ENCODE peak calls at places on chromosomes 11 and 22, in nine cellular contexts. M, W, V, D, E, X, A, J and U are unnamed samples.

GRCh38 chr22:32836286-32836859 is 34.9 kb downstream of the TIMP3 start:
- DNase-seq in M (no peak), W (no peak), V (no peak), D (no peak), E (peak; percentile 22), X (peak; percentile 68), A (no peak), J (no peak), U (no peak)

GRCh38 chr11:64850979-64851567 is 6.6 kb upstream of the CDC42BPG start:
- DNase-seq in M (no peak), W (no peak), V (no peak), D (peak; percentile 70), E (no peak), X (peak; percentile 67), A (peak; percentile 59), J (no peak), U (no peak)

GRCh38 chr11:10050561-10050960 is 243.5 kb downstream of the SBF2 start:
- DNase-seq in M (no peak), W (no peak), V (no peak), D (no peak), E (peak; percentile 59), X (no peak), A (no peak), J (no peak), U (no peak)

GRCh38 chr22:48137640-48138039 is 1375.2 kb downstream of the TBC1D22A start:
- DNase-seq in M (no peak), W (no peak), V (no peak), D (no peak), E (no peak), X (no peak), A (no peak), J (no peak), U (no peak)

GRCh38 chr22:44847380-44847779 is 95.0 kb downstream of the ARHGAP8 start:
- DNase-seq in M (no peak), W (no peak), V (no peak), D (no peak), E (no peak), X (no peak), A (no peak), J (no peak), U (no peak)

GRCh38 chr22:30202531-30203006 is 44.0 kb downstream of the LIF start:
- DNase-seq in M (no peak), W (peak; percentile 30), V (no peak), D (peak; percentile 59), E (peak; percentile 69), X (no peak), A (peak; percentile 69), J (no peak), U (peak; percentile 75)

GRCh38 chr22:39958009-39958711 is 2.0 kb upstream of the TMA7B start:
- DNase-seq in M (no peak), W (no peak), V (no peak), D (no peak), E (no peak), X (no peak), A (no peak), J (no peak), U (no peak)

GRCh38 chr22:28477556-28477955 is 202.1 kb downstream of the TTC28 start:
- DNase-seq in M (no peak), W (no peak), V (no peak), D (no peak), E (no peak), X (no peak), A (no peak), J (no peak), U (no peak)

GRCh38 chr11:16739326-16739875 is 954 bp downstream of the C11orf58 start:
- DNase-seq in M (no peak), W (no peak), V (no peak), D (no peak), E (peak; percentile 28), X (peak; percentile 21), A (no peak), J (no peak), U (no peak)

GRCh38 chr22:27597703-27598444 is 203.7 kb downstream of the MN1 start:
- DNase-seq in M (no peak), W (no peak), V (no peak), D (no peak), E (no peak), X (no peak), A (no peak), J (no peak), U (no peak)

GRCh38 chr11:114157476-114158050 is 98.1 kb downstream of the ZBTB16 start:
- DNase-seq in M (no peak), W (no peak), V (no peak), D (peak; percentile 52), E (no peak), X (no peak), A (no peak), J (no peak), U (no peak)

GRCh38 chr11:110093407-110094297 is 460 bp downstream of the ZC3H12C start:
- DNase-seq in M (peak; percentile 64), W (peak; percentile 53), V (peak; percentile 78), D (peak; percentile 85), E (peak; percentile 51), X (peak; percentile 55), A (peak; percentile 80), J (peak; percentile 69), U (peak; percentile 54)

GRCh38 chr11:92401507-92401906 is 176.9 kb downstream of the FAT3 start:
- DNase-seq in M (no peak), W (no peak), V (no peak), D (no peak), E (no peak), X (peak; percentile 34), A (no peak), J (no peak), U (no peak)

GRCh38 chr11:22244986-22245592 is 52.2 kb downstream of the ANO5 start:
- DNase-seq in M (peak; percentile 13), W (peak; percentile 66), V (no peak), D (peak; percentile 50), E (peak; percentile 19), X (peak; percentile 85), A (no peak), J (peak; percentile 24), U (no peak)

GRCh38 chr11:47731466-47731865 is 16.3 kb upstream of the AGBL2 start:
- DNase-seq in M (no peak), W (no peak), V (no peak), D (no peak), E (no peak), X (no peak), A (no peak), J (no peak), U (no peak)

GRCh38 chr11:65419773-65420481 is 2.7 kb upstream of the NEAT1 start:
- DNase-seq in M (peak; percentile 88), W (peak; percentile 59), V (peak; percentile 91), D (peak; percentile 95), E (peak; percentile 89), X (peak; percentile 79), A (peak; percentile 91), J (peak; percentile 95), U (peak; percentile 95)

GRCh38 chr11:119419246-119419645 is 3.7 kb downstream of the THY1 start:
- DNase-seq in M (no peak), W (no peak), V (no peak), D (no peak), E (no peak), X (no peak), A (no peak), J (no peak), U (no peak)

GRCh38 chr11:119421351-119421750 is 1.6 kb downstream of the THY1 start:
- DNase-seq in M (no peak), W (no peak), V (no peak), D (no peak), E (peak; percentile 62), X (peak; percentile 70), A (no peak), J (no peak), U (no peak)

GRCh38 chr11:119418759-119419158 is 4.2 kb downstream of the THY1 start:
- DNase-seq in M (no peak), W (no peak), V (no peak), D (no peak), E (no peak), X (no peak), A (no peak), J (no peak), U (no peak)

GRCh38 chr11:119420631-119421030 is 2.3 kb downstream of the THY1 start:
- DNase-seq in M (no peak), W (no peak), V (no peak), D (no peak), E (no peak), X (no peak), A (no peak), J (no peak), U (no peak)

GRCh38 chr11:119419834-119420492 is 3.0 kb downstream of the THY1 start:
- DNase-seq in M (no peak), W (no peak), V (no peak), D (no peak), E (no peak), X (no peak), A (no peak), J (no peak), U (no peak)
- H3K4me1 ChIP-seq in M (peaks cover 31% of the 10 kb centered on the region), W (peaks cover 10% of the 10 kb centered on the region), V (no peaks in the 10 kb centered on the region), D (no peaks in the 10 kb centered on the region), E (peaks cover 26% of the 10 kb centered on the region), X (peaks cover 47% of the 10 kb centered on the region), A (no peaks in the 10 kb centered on the region), J (no peaks in the 10 kb centered on the region), U (no peaks in the 10 kb centered on the region)

DNA sequence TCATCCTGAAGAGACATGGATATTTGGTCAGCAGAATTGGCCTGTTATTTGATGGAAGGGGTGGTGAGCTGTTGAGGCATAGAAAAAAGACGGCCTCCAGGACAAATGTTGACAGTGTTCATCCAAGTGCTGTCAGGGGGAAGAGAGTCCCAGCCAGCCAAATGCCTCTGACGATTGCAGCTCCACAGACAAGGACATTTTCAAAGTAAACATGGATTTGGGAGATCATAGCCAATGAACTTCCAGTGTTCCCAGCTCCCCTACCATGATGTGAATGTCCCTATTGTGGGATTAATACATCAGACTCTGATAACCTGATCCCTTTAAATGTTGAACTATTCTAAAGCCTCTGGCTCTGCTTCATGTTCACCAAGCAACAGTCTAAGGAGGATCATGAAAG is 31.2 kb upstream of the PSMA1 start:
- DNase-seq in M (no peak), W (no peak), V (no peak), D (no peak), E (no peak), X (no peak), A (no peak), J (no peak), U (no peak)
- H3K4me3 ChIP-seq in M (no peak overlapping the region), W (no peak overlapping the region), V (no peak overlapping the region), D (no peak overlapping the region), E (no peak overlapping the region), X (no peak overlapping the region), A (no peak overlapping the region), J (no peak overlapping the region), U (no peak overlapping the region)

DNA sequence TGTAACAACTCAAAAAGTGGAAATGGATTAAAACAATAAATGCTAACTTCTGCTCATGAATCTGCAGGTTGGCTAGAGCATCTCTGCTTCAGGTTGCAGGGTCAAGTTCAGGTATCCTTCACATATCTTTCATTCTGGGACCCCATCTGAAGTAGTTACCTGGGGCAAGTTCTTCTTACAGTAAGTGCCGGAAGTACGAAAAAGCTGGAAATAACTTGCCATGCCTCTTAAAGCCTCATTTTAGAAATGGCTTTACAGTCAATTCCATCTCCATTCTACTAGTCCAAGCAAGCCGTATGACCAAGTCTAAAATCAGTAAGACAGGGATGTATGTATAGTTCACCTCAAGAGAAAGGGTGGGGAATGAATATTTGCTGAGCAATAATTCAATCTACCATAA is 93.7 kb downstream of the FCHSD2 start:
- DNase-seq in M (no peak), W (no peak), V (no peak), D (no peak), E (no peak), X (no peak), A (no peak), J (no peak), U (no peak)
- H3K4me1 ChIP-seq in M (peaks cover 40% of the 10 kb centered on the region), W (no peaks in the 10 kb centered on the region), V (peaks cover 10% of the 10 kb centered on the region), D (no peaks in the 10 kb centered on the region), E (peaks cover 2% of the 10 kb centered on the region), X (no peaks in the 10 kb centered on the region), A (peaks cover 8% of the 10 kb centered on the region), J (peaks cover 23% of the 10 kb centered on the region), U (no peaks in the 10 kb centered on the region)

GRCh38 chr11:118180300-118180703 is 3.9 kb upstream of the SCN2B start:
- DNase-seq in M (peak; percentile 83), W (peak; percentile 81), V (no peak), D (peak; percentile 92), E (no peak), X (peak; percentile 89), A (no peak), J (no peak), U (no peak)
- H3K4me3 ChIP-seq in M (peak overlapping the region; percentile 13), W (no peak overlapping the region), V (no peak overlapping the region), D (no peak overlapping the region), E (no peak overlapping the region), X (peak overlapping the region; percentile 50), A (no peak overlapping the region), J (no peak overlapping the region), U (no peak overlapping the region)